ENCODE peak calls at places on chromosomes 1 and 21, in six cellular contexts. F, M, T, C, K and X are unnamed samples.

GRCh38 chr1:1206376-1207253 is at the start of gene TNFRSF18:
- DNase-seq in F (peak; percentile 58), M (no peak), T (no peak), C (peak; percentile 17), K (peak; percentile 11), X (no peak)

GRCh38 chr1:69055223-69055622 is 512.5 kb upstream of the LRRC7 start:
- DNase-seq in F (no peak), M (no peak), T (no peak), C (peak; percentile 13), K (peak; percentile 0), X (no peak)

GRCh38 chr1:94025383-94026340 is 95.3 kb downstream of the ABCA4 start:
- DNase-seq in F (no peak), M (peak; percentile 49), T (no peak), C (peak; percentile 70), K (peak; percentile 90), X (peak; percentile 85)

GRCh38 chr1:167800241-167800640 is 78.5 kb downstream of the MPZL1 start:
- DNase-seq in F (no peak), M (no peak), T (no peak), C (no peak), K (no peak), X (no peak)

GRCh38 chr1:71232786-71233185 is 152.0 kb upstream of the ZRANB2 start:
- DNase-seq in F (no peak), M (no peak), T (no peak), C (no peak), K (no peak), X (no peak)

GRCh38 chr1:112694363-112694929 is 12.5 kb downstream of the RHOC start:
- DNase-seq in F (no peak), M (no peak), T (no peak), C (no peak), K (no peak), X (no peak)

GRCh38 chr1:40257313-40257687 is 736 bp upstream of the ZMPSTE24 start:
- DNase-seq in F (no peak), M (peak; percentile 100), T (no peak), C (no peak), K (no peak), X (no peak)

GRCh38 chr21:18951291-18952038 is 547.9 kb upstream of the TMPRSS15 start:
- DNase-seq in F (no peak), M (no peak), T (no peak), C (no peak), K (peak; percentile 44), X (no peak)

GRCh38 chr1:182724215-182724614 is 39.8 kb upstream of the RGS8 start:
- DNase-seq in F (no peak), M (no peak), T (no peak), C (no peak), K (no peak), X (no peak)

GRCh38 chr1:177385760-177386698 is 215.3 kb downstream of the BRINP2 start:
- DNase-seq in F (no peak), M (no peak), T (no peak), C (peak; percentile 15), K (no peak), X (no peak)

GRCh38 chr1:54462597-54463258 is 56.5 kb upstream of the SSBP3 start:
- DNase-seq in F (no peak), M (no peak), T (no peak), C (no peak), K (no peak), X (no peak)

GRCh38 chr1:206544562-206545257 is 37.4 kb downstream of the RASSF5 start:
- DNase-seq in F (peak; percentile 82), M (peak; percentile 27), T (no peak), C (peak; percentile 27), K (peak; percentile 50), X (peak; percentile 47)

GRCh38 chr1:43206721-43207228 is 34.6 kb downstream of the CFAP57 start:
- DNase-seq in F (no peak), M (no peak), T (peak; percentile 93), C (peak; percentile 98), K (peak; percentile 96), X (peak; percentile 95)

GRCh38 chr1:230103341-230104173 is 36.5 kb downstream of the GALNT2 start:
- DNase-seq in F (no peak), M (no peak), T (no peak), C (peak; percentile 48), K (peak; percentile 42), X (peak; percentile 55)

GRCh38 chr1:42002220-42002619 is 83.5 kb upstream of the HIVEP3 start:
- DNase-seq in F (no peak), M (peak; percentile 91), T (no peak), C (no peak), K (no peak), X (no peak)

GRCh38 chr1:37020653-37021277 is 13.6 kb downstream of the GRIK3 start:
- DNase-seq in F (no peak), M (no peak), T (no peak), C (no peak), K (peak; percentile 1), X (no peak)

GRCh38 chr21:14736162-14736561 is 190.0 kb upstream of the SAMSN1 start:
- DNase-seq in F (no peak), M (no peak), T (no peak), C (no peak), K (no peak), X (no peak)

GRCh38 chr1:9589719-9590157 is 1.0 kb downstream of the TMEM201 start:
- DNase-seq in F (no peak), M (no peak), T (no peak), C (peak; percentile 6), K (no peak), X (peak; percentile 8)

GRCh38 chr1:160124709-160125478 is 9.3 kb downstream of the ATP1A2 start:
- DNase-seq in F (no peak), M (no peak), T (peak; percentile 77), C (peak; percentile 86), K (peak; percentile 94), X (peak; percentile 89)

GRCh38 chr1:2414297-2414958 is 2.1 kb upstream of the PEX10 start:
- DNase-seq in F (peak; percentile 79), M (no peak), T (no peak), C (peak; percentile 35), K (peak; percentile 59), X (peak; percentile 63)